ENCODE peak calls at places on chromosomes 4 and X, in five cellular contexts. N is COR-L47, T is B cell, O is aorta, C is Calu3. H is an unnamed sample.

GRCh38 chr4:71711044-71711984 is 72.6 kb downstream of the GC start:
- DNase-seq in N (peak; percentile 53), O (no peak), C (no peak), T (no peak), H (no peak)

GRCh38 chr4:6938237-6938636 is 28.6 kb downstream of the TBC1D14 start:
- DNase-seq in C (no peak), T (no peak), N (no peak), O (no peak), H (no peak)

GRCh38 chrX:107226766-107227165 is 20.4 kb downstream of the DNAAF6 start:
- DNase-seq in C (no peak), N (no peak), O (no peak), T (no peak), H (no peak)

GRCh38 chrX:57573754-57574153 is 18.1 kb upstream of the ZXDB start:
- DNase-seq in O (no peak), T (peak; percentile 21), C (peak; percentile 17), N (no peak), H (peak; percentile 22)

GRCh38 chrX:36534900-36535299 is 473.3 kb upstream of the FAM47C start:
- DNase-seq in C (no peak), N (no peak), O (no peak), T (no peak), H (peak; percentile 12)

GRCh38 chr4:1208970-1209704 is 36.8 kb upstream of the SPON2 start:
- DNase-seq in N (no peak), C (no peak), T (no peak), O (peak; percentile 76), H (no peak)

GRCh38 chr4:11650801-11651596 is 222.3 kb upstream of the HS3ST1 start:
- DNase-seq in T (no peak), C (peak; percentile 60), O (no peak), N (no peak), H (no peak)

GRCh38 chr4:77146426-77147399 is 10.3 kb upstream of the CCNG2 start:
- DNase-seq in N (no peak), O (no peak), T (no peak), C (no peak), H (no peak)

GRCh38 chr4:94626942-94627341 is 130.8 kb upstream of the BMPR1B start:
- DNase-seq in N (no peak), O (no peak), C (no peak), T (no peak), H (no peak)

GRCh38 chr4:34170941-34171340 is 2073.4 kb downstream of the ARAP2 start:
- DNase-seq in C (no peak), T (no peak), N (no peak), O (no peak), H (no peak)

GRCh38 chrX:72094894-72095293 is 36.8 kb downstream of the RTL5 start:
- DNase-seq in C (no peak), N (peak; percentile 1), T (peak; percentile 80), O (no peak), H (peak; percentile 26)

GRCh38 chr4:75940692-75941253 is at the start of gene NAAA:
- DNase-seq in O (peak; percentile 90), N (peak; percentile 74), T (peak; percentile 89), C (peak; percentile 71), H (no peak)

H was measured in NCI-H748 treated with DMSO at 0.1 percent for 48 hours.